ENCODE peak calls at places on chromosomes 4 and X, in seven cellular contexts. T, U, X, R, V, I and K are unnamed samples.

GRCh38 chr4:109701566-109702399 is 1.5 kb downstream of the CASP6 start:
- DNase-seq in R (no peak), T (peak), I (peak), V (no peak), X (no peak), U (peak), K (no peak)

GRCh38 chr4:163679189-163679588 is 184.7 kb downstream of the TMA16 start:
- DNase-seq in X (no peak), V (peak), R (no peak), U (no peak), I (no peak), T (peak), K (peak)

GRCh38 chrX:40945366-40945713 is 139.9 kb upstream of the USP9X start:
- DNase-seq in V (no peak), U (no peak), T (no peak), I (no peak), R (peak), X (peak), K (peak)

GRCh38 chrX:66902081-66902480 is 263.2 kb upstream of the EDA2R start:
- DNase-seq in R (no peak), I (no peak), V (no peak), T (no peak), X (no peak), U (no peak), K (peak)

GRCh38 chr4:10281996-10282395 is 165.4 kb upstream of the WDR1 start:
- DNase-seq in R (no peak), I (no peak), T (no peak), V (no peak), U (no peak), X (no peak), K (no peak)

GRCh38 chr4:184751585-184751956 is 17.7 kb upstream of the CENPU start:
- DNase-seq in T (no peak), X (no peak), V (no peak), I (no peak), R (no peak), U (no peak), K (no peak)

GRCh38 chr4:169152899-169153298 is 117.9 kb downstream of the SH3RF1 start:
- DNase-seq in T (no peak), X (no peak), I (peak), V (no peak), U (no peak), R (no peak), K (no peak)

GRCh38 chr4:75666299-75666698 is 6.9 kb downstream of the G3BP2 start:
- DNase-seq in U (no peak), X (no peak), V (no peak), R (no peak), T (no peak), I (no peak), K (no peak)

GRCh38 chrX:1384738-1385250 is 7.1 kb downstream of the SLC25A6 start:
- DNase-seq in I (peak), T (no peak), V (peak), R (no peak), U (peak), X (no peak), K (no peak)

GRCh38 chrX:7690842-7691241 is 152.1 kb upstream of the VCX start:
- DNase-seq in X (no peak), I (no peak), V (no peak), R (no peak), U (no peak), T (no peak), K (no peak)

GRCh38 chr4:110196871-110197420 is 1.5 kb downstream of the ELOVL6 start:
- DNase-seq in R (no peak), I (no peak), U (peak), T (no peak), X (no peak), V (peak), K (peak)

GRCh38 chr4:105990933-105991332 is 95.7 kb downstream of the NPNT start:
- DNase-seq in V (peak), R (no peak), I (no peak), X (peak), T (no peak), U (no peak), K (peak)

GRCh38 chr4:177478496-177478895 is 36.3 kb upstream of the AGA start:
- DNase-seq in U (no peak), V (no peak), R (no peak), T (no peak), X (no peak), I (no peak), K (no peak)

GRCh38 chr4:54041916-54042315 is 22.5 kb downstream of the CHIC2 start:
- DNase-seq in X (no peak), V (no peak), U (no peak), I (no peak), T (no peak), R (no peak), K (no peak)

GRCh38 chr4:29553842-29554241 is 1166.3 kb upstream of the PCDH7 start:
- DNase-seq in R (no peak), T (no peak), V (no peak), X (peak), I (no peak), U (no peak), K (no peak)

GRCh38 chr4:148192526-148192925 is 249.7 kb downstream of the NR3C2 start:
- DNase-seq in U (no peak), X (no peak), R (no peak), T (no peak), V (no peak), I (no peak), K (no peak)

GRCh38 chr4:121070696-121071639 is 1.4 kb downstream of the NDNF start:
- DNase-seq in U (peak), X (no peak), R (no peak), I (no peak), T (no peak), V (peak), K (peak)

GRCh38 chr4:139210486-139210885 is 33.5 kb upstream of the ELF2 start:
- DNase-seq in I (no peak), T (no peak), V (no peak), X (no peak), R (no peak), U (no peak), K (no peak)

GRCh38 chr4:101711590-101712255 is 78.8 kb upstream of the BANK1 start:
- DNase-seq in I (no peak), V (no peak), R (no peak), T (no peak), X (no peak), U (no peak), K (no peak)

GRCh38 chr4:73856518-73856917 is 3.4 kb downstream of the PF4V1 start:
- DNase-seq in I (no peak), V (no peak), X (no peak), U (no peak), T (peak), R (no peak), K (no peak)

GRCh38 chr4:25749150-25749794 is 93.6 kb downstream of the SLC34A2 start:
- DNase-seq in U (no peak), V (no peak), T (no peak), X (no peak), I (no peak), R (no peak), K (no peak)

GRCh38 chr4:139123910-139124309 is 53.1 kb downstream of the ELF2 start:
- DNase-seq in T (no peak), X (no peak), U (no peak), I (no peak), V (no peak), R (no peak), K (no peak)

GRCh38 chr4:78926825-78927224 is 12.4 kb downstream of the PAQR3 start:
- DNase-seq in R (no peak), T (no peak), V (no peak), X (no peak), U (no peak), I (no peak), K (no peak)

GRCh38 chr4:84177831-84178230 is 321.3 kb downstream of the NKX6-1 start:
- DNase-seq in I (no peak), R (no peak), X (no peak), V (no peak), T (no peak), U (no peak), K (no peak)

GRCh38 chrX:11944486-11944885 is 186.4 kb downstream of the MSL3 start:
- DNase-seq in I (peak), R (no peak), X (no peak), T (no peak), V (peak), U (peak), K (no peak)

GRCh38 chrX:78754917-78755316 is 7.4 kb downstream of the LPAR4 start:
- DNase-seq in I (no peak), T (no peak), V (no peak), U (no peak), X (no peak), R (peak), K (no peak)

GRCh38 chr4:74654230-74654681 is 140.1 kb downstream of the BTC start:
- DNase-seq in V (no peak), T (peak), X (peak), I (no peak), U (no peak), R (peak), K (no peak)

GRCh38 chrX:28542791-28543190 is 44.5 kb upstream of the IL1RAPL1 start:
- DNase-seq in R (no peak), I (no peak), U (no peak), X (no peak), T (no peak), V (no peak), K (no peak)

GRCh38 chr4:108172780-108173598 is 4.3 kb upstream of the LEF1 start:
- DNase-seq in U (peak), V (peak), X (no peak), T (peak), I (peak), R (no peak), K (peak)

GRCh38 chr4:155735506-155735905 is 23.3 kb upstream of the GUCY1B1 start:
- DNase-seq in X (no peak), T (no peak), U (no peak), V (no peak), R (no peak), I (no peak), K (no peak)

GRCh38 chr4:13665711-13666660 is 38.5 kb upstream of the BOD1L1 start:
- DNase-seq in R (no peak), U (no peak), T (no peak), X (no peak), V (no peak), I (no peak), K (no peak)

GRCh38 chr4:712093-712492 is 6.5 kb downstream of the PCGF3 start:
- DNase-seq in I (no peak), X (no peak), R (no peak), T (no peak), V (no peak), U (no peak), K (no peak)

GRCh38 chrX:24229967-24230366 is 80.4 kb downstream of the ZFX start:
- DNase-seq in I (no peak), X (no peak), U (no peak), T (no peak), R (no peak), V (no peak), K (no peak)
- TF ChIP-seq JUND in I (no peak), X (no peak), U (no peak), T (no peak), R (no peak), V (no peak), K (no peak)

GRCh38 chr4:48187813-48188212 is 53.8 kb upstream of the TXK start:
- DNase-seq in U (no peak), X (no peak), R (no peak), V (no peak), I (peak), T (no peak), K (no peak)
- TF ChIP-seq JUND in U (no peak), X (no peak), R (no peak), V (no peak), I (peak), T (no peak), K (no peak)

DNA sequence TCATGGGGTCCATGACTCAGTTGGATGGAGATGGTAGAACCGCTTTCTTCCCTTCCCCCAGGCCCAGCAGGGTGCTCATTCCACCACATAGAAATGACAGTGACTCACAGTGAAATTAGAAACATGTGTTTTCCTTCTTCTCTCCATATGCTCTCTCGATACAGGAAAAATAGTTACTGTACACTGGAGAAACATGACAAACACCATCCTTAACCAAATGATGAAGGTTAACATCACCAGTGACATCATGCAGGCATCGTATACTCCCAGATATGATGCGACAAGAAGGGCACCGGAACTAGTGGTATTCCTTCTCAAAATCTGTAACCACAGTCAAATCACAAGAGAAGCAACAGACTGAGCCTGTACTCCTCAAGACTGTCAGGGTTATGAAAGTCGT is 11.7 kb upstream of the RAB40A start:
- DNase-seq in T (no peak), I (no peak), R (no peak), V (no peak), X (no peak), U (no peak), K (no peak)
- TF ChIP-seq JUND in T (no peak), I (no peak), R (no peak), V (peak), X (no peak), U (no peak), K (no peak)

GRCh38 chr4:104394409-104394813 is 100.3 kb downstream of the CXXC4 start:
- DNase-seq in R (no peak), V (peak), T (no peak), I (no peak), U (no peak), X (no peak), K (no peak)

GRCh38 chr4:104393649-104394048 is 101.0 kb downstream of the CXXC4 start:
- DNase-seq in X (no peak), T (no peak), I (no peak), U (no peak), V (no peak), R (no peak), K (no peak)

DNA sequence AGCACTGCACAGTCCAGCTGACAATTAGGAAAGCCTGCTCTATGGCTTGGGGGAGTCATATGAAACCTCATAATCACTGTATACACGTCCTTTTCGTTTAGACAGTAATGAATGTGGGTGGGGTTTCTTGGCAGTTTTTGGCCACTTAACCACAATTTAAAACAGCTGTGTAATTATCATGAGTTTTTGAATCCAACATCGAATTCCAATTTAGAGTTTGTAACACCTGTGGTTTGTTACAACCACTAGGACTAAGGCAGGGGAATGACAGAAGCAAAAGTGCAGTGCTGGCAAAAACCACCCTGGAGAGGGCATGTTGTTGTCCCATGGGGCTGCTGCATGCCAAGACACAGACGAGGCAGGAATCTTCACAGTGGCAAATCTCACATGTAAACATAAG is 99.5 kb downstream of the CXXC4 start:
- DNase-seq in R (no peak), T (no peak), U (no peak), X (no peak), V (no peak), I (no peak), K (no peak)
- TF ChIP-seq JUND in R (no peak), T (no peak), U (no peak), X (no peak), V (no peak), I (no peak), K (no peak)

GRCh38 chr4:16169491-16169890 is 56.8 kb downstream of the TAPT1 start:
- DNase-seq in X (no peak), U (no peak), I (no peak), T (no peak), V (no peak), R (no peak), K (no peak)
- TF ChIP-seq JUND in X (no peak), U (no peak), I (no peak), T (no peak), V (no peak), R (no peak), K (no peak)

GRCh38 chrX:54810532-54810931 is 3.0 kb downstream of the MAGED2 start:
- DNase-seq in T (no peak), I (no peak), X (no peak), V (no peak), R (no peak), U (no peak), K (no peak)

GRCh38 chrX:54808109-54808604 is 612 bp downstream of the MAGED2 start:
- DNase-seq in V (peak), I (peak), X (peak), R (no peak), T (peak), U (peak), K (no peak)

GRCh38 chrX:54808605-54809483 is 1.3 kb downstream of the MAGED2 start:
- DNase-seq in X (peak), U (peak), T (peak), V (peak), R (peak), I (peak), K (peak)

GRCh38 chrX:54811301-54811885 is 3.8 kb downstream of the MAGED2 start:
- DNase-seq in U (no peak), I (no peak), T (no peak), V (no peak), X (no peak), R (no peak), K (no peak)

GRCh38 chrX:54807524-54808108 is at the start of gene MAGED2:
- DNase-seq in V (peak), T (no peak), I (peak), R (no peak), X (no peak), U (no peak), K (no peak)
- TF ChIP-seq JUND in V (no peak), T (no peak), I (no peak), R (no peak), X (no peak), U (no peak), K (no peak)

GRCh38 chr4:2080429-2081300 is 21.5 kb downstream of the NAT8L start:
- DNase-seq in T (no peak), V (no peak), U (peak), X (no peak), I (no peak), R (no peak), K (no peak)
- TF ChIP-seq JUND in T (no peak), V (no peak), U (no peak), X (no peak), I (no peak), R (no peak), K (no peak)

GRCh38 chr4:173237152-173237551 is 68.5 kb downstream of the GALNT7 start:
- DNase-seq in X (no peak), U (no peak), R (no peak), T (no peak), V (peak), I (no peak), K (no peak)
- TF ChIP-seq JUND in X (no peak), U (no peak), R (no peak), T (no peak), V (no peak), I (no peak), K (no peak)